ENCODE peak calls at places on chromosome 16, in six cellular contexts. One of them, this sample, is unnamed.

GRCh38 chr16:30561212-30561816 is 3.1 kb upstream of the ZNF764 start:
- DNase-seq in aorta: peak
- DNase-seq in pulmonary artery endothelial cell: no peak
- DNase-seq in mesenchymal stem cell: no peak
- DNase-seq in GM04504: no peak
- DNase-seq in activated naive CD8-positive, alpha-beta T cell treated with anti-CD3 and anti-CD28 coated beads, Interleukin-2, amount 50 U/mL, for 24 hours: peak
- DNase-seq in this sample: no peak

GRCh38 chr16:85216522-85217375 is 104.5 kb upstream of the CIBAR2 start:
- DNase-seq in GM04504: no peak
- DNase-seq in pulmonary artery endothelial cell: no peak
- DNase-seq in mesenchymal stem cell: no peak
- DNase-seq in aorta: no peak
- DNase-seq in activated naive CD8-positive, alpha-beta T cell treated with anti-CD3 and anti-CD28 coated beads, Interleukin-2, amount 50 U/mL, for 24 hours: no peak
- DNase-seq in this sample: peak

GRCh38 chr16:66616592-66616991 is 12.1 kb downstream of the CMTM3 start:
- DNase-seq in pulmonary artery endothelial cell: no peak
- DNase-seq in aorta: no peak
- DNase-seq in mesenchymal stem cell: peak
- DNase-seq in GM04504: no peak
- DNase-seq in activated naive CD8-positive, alpha-beta T cell treated with anti-CD3 and anti-CD28 coated beads, Interleukin-2, amount 50 U/mL, for 24 hours: no peak
- DNase-seq in this sample: no peak

GRCh38 chr16:57865746-57866528 is 63.6 kb upstream of the KIFC3 start:
- DNase-seq in GM04504: no peak
- DNase-seq in activated naive CD8-positive, alpha-beta T cell treated with anti-CD3 and anti-CD28 coated beads, Interleukin-2, amount 50 U/mL, for 24 hours: no peak
- DNase-seq in aorta: no peak
- DNase-seq in pulmonary artery endothelial cell: no peak
- DNase-seq in mesenchymal stem cell: no peak
- DNase-seq in this sample: no peak

GRCh38 chr16:58684001-58684353 is 593 bp downstream of the SLC38A7 start:
- DNase-seq in mesenchymal stem cell: peak
- DNase-seq in GM04504: no peak
- DNase-seq in activated naive CD8-positive, alpha-beta T cell treated with anti-CD3 and anti-CD28 coated beads, Interleukin-2, amount 50 U/mL, for 24 hours: no peak
- DNase-seq in aorta: no peak
- DNase-seq in pulmonary artery endothelial cell: no peak
- DNase-seq in this sample: no peak

GRCh38 chr16:1470543-1471251 is 4.1 kb downstream of the CLCN7 start:
- DNase-seq in aorta: no peak
- DNase-seq in activated naive CD8-positive, alpha-beta T cell treated with anti-CD3 and anti-CD28 coated beads, Interleukin-2, amount 50 U/mL, for 24 hours: no peak
- DNase-seq in pulmonary artery endothelial cell: no peak
- DNase-seq in GM04504: no peak
- DNase-seq in mesenchymal stem cell: peak
- DNase-seq in this sample: no peak

GRCh38 chr16:55470533-55471371 is 8.2 kb upstream of the MMP2 start:
- DNase-seq in pulmonary artery endothelial cell: no peak
- DNase-seq in GM04504: no peak
- DNase-seq in aorta: no peak
- DNase-seq in activated naive CD8-positive, alpha-beta T cell treated with anti-CD3 and anti-CD28 coated beads, Interleukin-2, amount 50 U/mL, for 24 hours: no peak
- DNase-seq in mesenchymal stem cell: peak
- DNase-seq in this sample: no peak

GRCh38 chr16:19446300-19446846 is 28.7 kb downstream of the TMC5 start:
- DNase-seq in aorta: no peak
- DNase-seq in mesenchymal stem cell: no peak
- DNase-seq in pulmonary artery endothelial cell: no peak
- DNase-seq in GM04504: no peak
- DNase-seq in activated naive CD8-positive, alpha-beta T cell treated with anti-CD3 and anti-CD28 coated beads, Interleukin-2, amount 50 U/mL, for 24 hours: no peak
- DNase-seq in this sample: no peak

GRCh38 chr16:84507011-84507982 is 2.8 kb upstream of the MEAK7 start:
- DNase-seq in GM04504: no peak
- DNase-seq in mesenchymal stem cell: no peak
- DNase-seq in activated naive CD8-positive, alpha-beta T cell treated with anti-CD3 and anti-CD28 coated beads, Interleukin-2, amount 50 U/mL, for 24 hours: no peak
- DNase-seq in pulmonary artery endothelial cell: no peak
- DNase-seq in aorta: peak
- DNase-seq in this sample: peak

GRCh38 chr16:30651124-30652004 is 604 bp downstream of the PRR14 start:
- DNase-seq in pulmonary artery endothelial cell: no peak
- DNase-seq in GM04504: peak
- DNase-seq in aorta: peak
- DNase-seq in activated naive CD8-positive, alpha-beta T cell treated with anti-CD3 and anti-CD28 coated beads, Interleukin-2, amount 50 U/mL, for 24 hours: peak
- DNase-seq in mesenchymal stem cell: peak
- DNase-seq in this sample: peak

GRCh38 chr16:50884066-50884860 is 142.4 kb downstream of the CYLD start:
- DNase-seq in mesenchymal stem cell: no peak
- DNase-seq in GM04504: no peak
- DNase-seq in aorta: no peak
- DNase-seq in activated naive CD8-positive, alpha-beta T cell treated with anti-CD3 and anti-CD28 coated beads, Interleukin-2, amount 50 U/mL, for 24 hours: peak
- DNase-seq in pulmonary artery endothelial cell: no peak
- DNase-seq in this sample: peak

GRCh38 chr16:31427441-31428276 is 501 bp downstream of the COX6A2 start:
- DNase-seq in pulmonary artery endothelial cell: no peak
- DNase-seq in mesenchymal stem cell: no peak
- DNase-seq in aorta: peak
- DNase-seq in activated naive CD8-positive, alpha-beta T cell treated with anti-CD3 and anti-CD28 coated beads, Interleukin-2, amount 50 U/mL, for 24 hours: peak
- DNase-seq in GM04504: no peak
- DNase-seq in this sample: peak

GRCh38 chr16:88803264-88803987 is at the start of gene CDT1:
- DNase-seq in GM04504: no peak
- DNase-seq in pulmonary artery endothelial cell: no peak
- DNase-seq in activated naive CD8-positive, alpha-beta T cell treated with anti-CD3 and anti-CD28 coated beads, Interleukin-2, amount 50 U/mL, for 24 hours: peak
- DNase-seq in aorta: peak
- DNase-seq in mesenchymal stem cell: peak
- DNase-seq in this sample: peak

GRCh38 chr16:75080205-75081029 is 36.2 kb downstream of the LDHD start:
- DNase-seq in mesenchymal stem cell: peak
- DNase-seq in aorta: no peak
- DNase-seq in pulmonary artery endothelial cell: no peak
- DNase-seq in GM04504: no peak
- DNase-seq in activated naive CD8-positive, alpha-beta T cell treated with anti-CD3 and anti-CD28 coated beads, Interleukin-2, amount 50 U/mL, for 24 hours: no peak
- DNase-seq in this sample: no peak

GRCh38 chr16:12609937-12610699 is 193.6 kb downstream of the CPPED1 start:
- DNase-seq in GM04504: no peak
- DNase-seq in mesenchymal stem cell: no peak
- DNase-seq in pulmonary artery endothelial cell: no peak
- DNase-seq in activated naive CD8-positive, alpha-beta T cell treated with anti-CD3 and anti-CD28 coated beads, Interleukin-2, amount 50 U/mL, for 24 hours: no peak
- DNase-seq in aorta: no peak
- DNase-seq in this sample: no peak

GRCh38 chr16:6031102-6031501 is 933.5 kb upstream of the EEF2KMT start:
- DNase-seq in pulmonary artery endothelial cell: no peak
- DNase-seq in mesenchymal stem cell: no peak
- DNase-seq in aorta: no peak
- DNase-seq in GM04504: no peak
- DNase-seq in activated naive CD8-positive, alpha-beta T cell treated with anti-CD3 and anti-CD28 coated beads, Interleukin-2, amount 50 U/mL, for 24 hours: no peak
- DNase-seq in this sample: no peak

GRCh38 chr16:59783191-59783590 is 1049.1 kb upstream of the GOT2 start:
- DNase-seq in mesenchymal stem cell: no peak
- DNase-seq in GM04504: peak
- DNase-seq in aorta: no peak
- DNase-seq in activated naive CD8-positive, alpha-beta T cell treated with anti-CD3 and anti-CD28 coated beads, Interleukin-2, amount 50 U/mL, for 24 hours: no peak
- DNase-seq in pulmonary artery endothelial cell: no peak
- DNase-seq in this sample: no peak

GRCh38 chr16:11407047-11407982 is 62.1 kb downstream of the RMI2 start:
- DNase-seq in mesenchymal stem cell: peak
- DNase-seq in activated naive CD8-positive, alpha-beta T cell treated with anti-CD3 and anti-CD28 coated beads, Interleukin-2, amount 50 U/mL, for 24 hours: peak
- DNase-seq in aorta: no peak
- DNase-seq in pulmonary artery endothelial cell: peak
- DNase-seq in GM04504: peak
- DNase-seq in this sample: peak

GRCh38 chr16:2585651-2586081 is 47.8 kb downstream of the PDPK1 start:
- DNase-seq in mesenchymal stem cell: no peak
- DNase-seq in GM04504: no peak
- DNase-seq in activated naive CD8-positive, alpha-beta T cell treated with anti-CD3 and anti-CD28 coated beads, Interleukin-2, amount 50 U/mL, for 24 hours: no peak
- DNase-seq in pulmonary artery endothelial cell: no peak
- DNase-seq in aorta: peak
- DNase-seq in this sample: no peak

GRCh38 chr16:86297391-86297790 is 212.9 kb upstream of the FOXF1 start:
- DNase-seq in activated naive CD8-positive, alpha-beta T cell treated with anti-CD3 and anti-CD28 coated beads, Interleukin-2, amount 50 U/mL, for 24 hours: no peak
- DNase-seq in pulmonary artery endothelial cell: no peak
- DNase-seq in aorta: no peak
- DNase-seq in mesenchymal stem cell: peak
- DNase-seq in GM04504: no peak
- DNase-seq in this sample: no peak

GRCh38 chr16:52117171-52117570 is 429.8 kb downstream of the TOX3 start:
- DNase-seq in activated naive CD8-positive, alpha-beta T cell treated with anti-CD3 and anti-CD28 coated beads, Interleukin-2, amount 50 U/mL, for 24 hours: no peak
- DNase-seq in aorta: no peak
- DNase-seq in mesenchymal stem cell: no peak
- DNase-seq in GM04504: no peak
- DNase-seq in pulmonary artery endothelial cell: no peak
- DNase-seq in this sample: no peak

GRCh38 chr16:68644715-68645493 is at the start of gene CDH3:
- DNase-seq in mesenchymal stem cell: peak
- DNase-seq in activated naive CD8-positive, alpha-beta T cell treated with anti-CD3 and anti-CD28 coated beads, Interleukin-2, amount 50 U/mL, for 24 hours: peak
- DNase-seq in GM04504: no peak
- DNase-seq in aorta: no peak
- DNase-seq in pulmonary artery endothelial cell: no peak
- DNase-seq in this sample: peak

GRCh38 chr16:57013268-57013667 is 23.9 kb downstream of the NLRC5 start:
- DNase-seq in GM04504: no peak
- DNase-seq in mesenchymal stem cell: no peak
- DNase-seq in aorta: no peak
- DNase-seq in pulmonary artery endothelial cell: no peak
- DNase-seq in activated naive CD8-positive, alpha-beta T cell treated with anti-CD3 and anti-CD28 coated beads, Interleukin-2, amount 50 U/mL, for 24 hours: no peak
- DNase-seq in this sample: no peak

GRCh38 chr16:19227643-19228042 is 57.9 kb upstream of the CLEC19A start:
- DNase-seq in aorta: no peak
- DNase-seq in mesenchymal stem cell: no peak
- DNase-seq in activated naive CD8-positive, alpha-beta T cell treated with anti-CD3 and anti-CD28 coated beads, Interleukin-2, amount 50 U/mL, for 24 hours: no peak
- DNase-seq in GM04504: no peak
- DNase-seq in pulmonary artery endothelial cell: no peak
- DNase-seq in this sample: no peak

GRCh38 chr16:26705346-26705745 is 361.4 kb upstream of the C16orf82 start:
- DNase-seq in aorta: no peak
- DNase-seq in mesenchymal stem cell: no peak
- DNase-seq in pulmonary artery endothelial cell: no peak
- DNase-seq in GM04504: no peak
- DNase-seq in activated naive CD8-positive, alpha-beta T cell treated with anti-CD3 and anti-CD28 coated beads, Interleukin-2, amount 50 U/mL, for 24 hours: no peak
- DNase-seq in this sample: no peak

GRCh38 chr16:48444574-48444973 is 59.4 kb upstream of the SIAH1 start:
- DNase-seq in mesenchymal stem cell: peak
- DNase-seq in aorta: no peak
- DNase-seq in GM04504: peak
- DNase-seq in pulmonary artery endothelial cell: peak
- DNase-seq in activated naive CD8-positive, alpha-beta T cell treated with anti-CD3 and anti-CD28 coated beads, Interleukin-2, amount 50 U/mL, for 24 hours: no peak
- DNase-seq in this sample: no peak

GRCh38 chr16:17469011-17469741 is 1.6 kb downstream of the XYLT1 start:
- DNase-seq in mesenchymal stem cell: no peak
- DNase-seq in activated naive CD8-positive, alpha-beta T cell treated with anti-CD3 and anti-CD28 coated beads, Interleukin-2, amount 50 U/mL, for 24 hours: no peak
- DNase-seq in aorta: no peak
- DNase-seq in pulmonary artery endothelial cell: no peak
- DNase-seq in GM04504: peak
- DNase-seq in this sample: peak

GRCh38 chr16:56102159-56102798 is 89.0 kb upstream of the GNAO1 start:
- DNase-seq in mesenchymal stem cell: no peak
- DNase-seq in GM04504: no peak
- DNase-seq in aorta: peak
- DNase-seq in pulmonary artery endothelial cell: no peak
- DNase-seq in activated naive CD8-positive, alpha-beta T cell treated with anti-CD3 and anti-CD28 coated beads, Interleukin-2, amount 50 U/mL, for 24 hours: no peak
- DNase-seq in this sample: no peak

GRCh38 chr16:19704321-19705130 is 13.5 kb downstream of the KNOP1 start:
- DNase-seq in aorta: peak
- DNase-seq in mesenchymal stem cell: peak
- DNase-seq in GM04504: no peak
- DNase-seq in activated naive CD8-positive, alpha-beta T cell treated with anti-CD3 and anti-CD28 coated beads, Interleukin-2, amount 50 U/mL, for 24 hours: no peak
- DNase-seq in pulmonary artery endothelial cell: peak
- DNase-seq in this sample: no peak

GRCh38 chr16:25494292-25494691 is 197.5 kb upstream of the HS3ST4 start:
- DNase-seq in aorta: no peak
- DNase-seq in GM04504: no peak
- DNase-seq in activated naive CD8-positive, alpha-beta T cell treated with anti-CD3 and anti-CD28 coated beads, Interleukin-2, amount 50 U/mL, for 24 hours: no peak
- DNase-seq in pulmonary artery endothelial cell: no peak
- DNase-seq in mesenchymal stem cell: no peak
- DNase-seq in this sample: no peak

GRCh38 chr16:3066440-3066748 is 954 bp downstream of the IL32 start:
- DNase-seq in activated naive CD8-positive, alpha-beta T cell treated with anti-CD3 and anti-CD28 coated beads, Interleukin-2, amount 50 U/mL, for 24 hours: no peak
- DNase-seq in mesenchymal stem cell: no peak
- DNase-seq in aorta: no peak
- DNase-seq in GM04504: no peak
- DNase-seq in pulmonary artery endothelial cell: no peak
- DNase-seq in this sample: no peak

GRCh38 chr16:3691778-3692177 is 25.5 kb downstream of the TRAP1 start:
- DNase-seq in GM04504: no peak
- DNase-seq in pulmonary artery endothelial cell: no peak
- DNase-seq in activated naive CD8-positive, alpha-beta T cell treated with anti-CD3 and anti-CD28 coated beads, Interleukin-2, amount 50 U/mL, for 24 hours: no peak
- DNase-seq in aorta: peak
- DNase-seq in mesenchymal stem cell: no peak
- DNase-seq in this sample: no peak

GRCh38 chr16:7992616-7993015 is 597.7 kb downstream of the TMEM114 start:
- DNase-seq in mesenchymal stem cell: no peak
- DNase-seq in activated naive CD8-positive, alpha-beta T cell treated with anti-CD3 and anti-CD28 coated beads, Interleukin-2, amount 50 U/mL, for 24 hours: no peak
- DNase-seq in aorta: no peak
- DNase-seq in pulmonary artery endothelial cell: no peak
- DNase-seq in GM04504: no peak
- DNase-seq in this sample: no peak

GRCh38 chr16:57257455-57258070 is 12.5 kb downstream of the ARL2BP start:
- DNase-seq in activated naive CD8-positive, alpha-beta T cell treated with anti-CD3 and anti-CD28 coated beads, Interleukin-2, amount 50 U/mL, for 24 hours: no peak
- DNase-seq in aorta: peak
- DNase-seq in pulmonary artery endothelial cell: no peak
- DNase-seq in mesenchymal stem cell: no peak
- DNase-seq in GM04504: no peak
- DNase-seq in this sample: no peak

GRCh38 chr16:30335598-30336474 is 19.3 kb downstream of the CD2BP2 start:
- DNase-seq in mesenchymal stem cell: no peak
- DNase-seq in activated naive CD8-positive, alpha-beta T cell treated with anti-CD3 and anti-CD28 coated beads, Interleukin-2, amount 50 U/mL, for 24 hours: peak
- DNase-seq in pulmonary artery endothelial cell: no peak
- DNase-seq in GM04504: no peak
- DNase-seq in aorta: peak
- DNase-seq in this sample: no peak

GRCh38 chr16:24748242-24748641 is 18.8 kb downstream of the TNRC6A start:
- DNase-seq in GM04504: peak
- DNase-seq in aorta: no peak
- DNase-seq in mesenchymal stem cell: peak
- DNase-seq in activated naive CD8-positive, alpha-beta T cell treated with anti-CD3 and anti-CD28 coated beads, Interleukin-2, amount 50 U/mL, for 24 hours: no peak
- DNase-seq in pulmonary artery endothelial cell: peak
- DNase-seq in this sample: no peak

GRCh38 chr16:64051826-64052225 is 1070.0 kb downstream of the CDH11 start:
- DNase-seq in mesenchymal stem cell: peak
- DNase-seq in pulmonary artery endothelial cell: no peak
- DNase-seq in activated naive CD8-positive, alpha-beta T cell treated with anti-CD3 and anti-CD28 coated beads, Interleukin-2, amount 50 U/mL, for 24 hours: no peak
- DNase-seq in aorta: no peak
- DNase-seq in GM04504: no peak
- DNase-seq in this sample: no peak

GRCh38 chr16:87149051-87149450 is 168.1 kb downstream of the C16orf95 start:
- DNase-seq in GM04504: no peak
- DNase-seq in pulmonary artery endothelial cell: no peak
- DNase-seq in mesenchymal stem cell: no peak
- DNase-seq in activated naive CD8-positive, alpha-beta T cell treated with anti-CD3 and anti-CD28 coated beads, Interleukin-2, amount 50 U/mL, for 24 hours: no peak
- DNase-seq in aorta: no peak
- DNase-seq in this sample: no peak

GRCh38 chr16:84928679-84929420 is 82.5 kb downstream of the ZDHHC7 start:
- DNase-seq in activated naive CD8-positive, alpha-beta T cell treated with anti-CD3 and anti-CD28 coated beads, Interleukin-2, amount 50 U/mL, for 24 hours: no peak
- DNase-seq in aorta: peak
- DNase-seq in GM04504: no peak
- DNase-seq in mesenchymal stem cell: no peak
- DNase-seq in pulmonary artery endothelial cell: no peak
- DNase-seq in this sample: no peak

GRCh38 chr16:25713785-25714570 is 22.2 kb downstream of the HS3ST4 start:
- DNase-seq in pulmonary artery endothelial cell: no peak
- DNase-seq in aorta: no peak
- DNase-seq in GM04504: no peak
- DNase-seq in mesenchymal stem cell: no peak
- DNase-seq in activated naive CD8-positive, alpha-beta T cell treated with anti-CD3 and anti-CD28 coated beads, Interleukin-2, amount 50 U/mL, for 24 hours: no peak
- DNase-seq in this sample: no peak

This sample was measured in activated T-cell treated with anti-CD3 and anti-CD28 coated beads, Interleukin-2, amount 50 U/mL, for 48 hours.